ENCODE peak calls at places on chromosomes 4 and X, in four cellular contexts. H, W, F and P are unnamed samples. For H3K27me3 and H3K36me3, the result is how much of the 10 kb centered on the place peaks cover.

GRCh38 chr4:41297832-41298231 is 41.1 kb downstream of the UCHL1 start:
- DNase-seq in H (no peak), W (no peak), F (no peak), P (no peak)

GRCh38 chr4:45155081-45155777 is 428.9 kb upstream of the GNPDA2 start:
- DNase-seq in H (peak), W (no peak), F (no peak), P (no peak)

GRCh38 chrX:39835776-39836175 is 262.0 kb downstream of the BCOR start:
- DNase-seq in H (no peak), W (no peak), F (no peak), P (no peak)

GRCh38 chr4:39626261-39626660 is 12.4 kb downstream of the SMIM14 start:
- DNase-seq in H (no peak), W (no peak), F (no peak), P (no peak)

GRCh38 chr4:36587909-36588472 is 306.6 kb downstream of the DTHD1 start:
- DNase-seq in H (no peak), W (no peak), F (no peak), P (no peak)

GRCh38 chr4:158411180-158411721 is 110.4 kb upstream of the RXFP1 start:
- DNase-seq in H (no peak), W (no peak), F (no peak), P (no peak)

GRCh38 chr4:114780205-114780604 is 181.6 kb downstream of the UGT8 start:
- DNase-seq in H (peak), W (no peak), F (no peak), P (no peak)

GRCh38 chr4:182653596-182653995 is 263.6 kb downstream of the DCTD start:
- DNase-seq in H (peak), W (no peak), F (no peak), P (no peak)

GRCh38 chr4:111228396-111228795 is 605.5 kb upstream of the PITX2 start:
- DNase-seq in H (peak), W (no peak), F (no peak), P (no peak)

GRCh38 chr4:153655928-153656327 is 28.2 kb upstream of the TLR2 start:
- DNase-seq in H (peak), W (no peak), F (no peak), P (no peak)

GRCh38 chrX:38277802-38278201 is 49.5 kb downstream of the RPGR start:
- DNase-seq in H (no peak), W (no peak), F (no peak), P (no peak)

GRCh38 chr4:173194175-173194574 is 25.6 kb downstream of the GALNT7 start:
- DNase-seq in H (no peak), W (no peak), F (no peak), P (no peak)

GRCh38 chr4:8688041-8688907 is 95.7 kb downstream of the CPZ start:
- DNase-seq in H (no peak), W (no peak), F (no peak), P (no peak)

GRCh38 chr4:83297548-83298260 is 13.1 kb upstream of the COQ2 start:
- DNase-seq in H (no peak), W (no peak), F (no peak), P (no peak)

GRCh38 chr4:6674500-6675149 is 19.1 kb upstream of the S100P start:
- DNase-seq in H (peak), W (peak), F (peak), P (no peak)

GRCh38 chr4:7813674-7814073 is 126.0 kb downstream of the AFAP1 start:
- DNase-seq in H (peak), W (no peak), F (no peak), P (no peak)

GRCh38 chrX:14496674-14497073 is 32.7 kb upstream of the GLRA2 start:
- DNase-seq in H (no peak), W (no peak), F (no peak), P (no peak)
- H3K27me3 ChIP-seq in H (under half), W (under half), F (under half), P (under half)

DNA sequence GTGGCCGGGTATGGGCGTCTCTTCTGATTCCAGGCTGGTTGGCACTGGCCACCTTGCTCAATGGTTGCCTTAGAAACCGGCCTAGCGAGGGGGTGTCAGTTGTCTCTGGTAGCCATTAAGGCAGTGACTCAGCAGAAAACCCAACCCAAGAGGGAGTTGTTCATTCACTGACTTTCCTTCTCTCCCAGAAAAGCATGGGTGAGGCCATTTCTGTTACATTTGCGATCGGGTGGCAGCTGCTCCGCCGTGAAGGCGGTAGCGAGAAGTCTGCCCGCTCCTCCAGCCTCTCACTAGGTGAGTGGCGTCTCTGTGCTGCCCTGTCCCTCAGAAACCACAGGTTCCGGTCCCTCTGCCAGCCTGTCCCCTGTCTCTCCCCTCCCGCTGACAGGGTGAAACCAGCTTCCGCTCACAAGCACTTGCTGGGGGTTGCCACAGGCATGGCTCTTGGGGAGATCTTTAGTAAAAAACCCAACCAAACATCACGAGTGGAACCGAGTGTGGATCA is 17.4 kb downstream of the IRAK1 start:
- DNase-seq in H (peak), W (peak), F (peak), P (no peak)
- H3K36me3 ChIP-seq in H (under half), W (under half), F (under half), P (under half)

DNA sequence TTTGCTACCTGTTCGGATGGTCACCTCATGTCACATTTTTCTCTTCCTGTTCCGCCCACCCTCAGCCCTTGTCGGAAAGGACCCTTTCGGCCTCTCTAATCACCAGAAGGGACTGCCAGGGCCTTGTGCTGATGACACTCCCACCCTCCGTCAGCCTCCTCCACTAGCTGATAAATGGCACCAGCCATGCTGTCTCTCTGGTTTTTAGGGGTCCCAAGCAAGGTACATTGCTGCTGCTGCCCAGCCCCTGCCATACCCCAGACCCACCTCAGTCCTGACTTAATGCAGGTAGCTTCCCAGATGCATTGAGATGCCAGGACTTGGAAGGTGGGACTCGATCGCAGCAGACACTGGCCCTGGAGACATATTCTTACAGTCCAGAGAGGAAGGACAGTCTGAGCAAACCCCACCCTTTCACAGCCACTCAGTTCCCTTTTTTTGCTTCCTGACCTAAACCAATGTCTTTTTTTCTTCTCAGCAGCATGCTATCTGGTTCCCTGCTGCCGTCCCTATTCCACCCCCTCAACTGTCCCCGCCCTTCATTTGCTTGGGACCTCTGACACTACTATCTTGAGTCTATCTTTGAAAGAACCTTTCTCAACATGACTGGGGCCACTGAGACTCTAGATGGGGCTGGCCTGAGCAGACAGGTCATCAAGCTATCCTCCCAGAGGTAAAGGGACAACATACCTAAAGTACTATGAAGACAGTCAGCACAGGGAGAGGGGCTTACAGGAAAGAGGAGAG is at the start of gene BTK:
- DNase-seq in H (no peak), W (no peak), F (no peak), P (no peak)
- H3K27ac ChIP-seq in H (no peak), W (no peak), F (no peak), P (no peak)

GRCh38 chr4:78800965-78801364 is 24.8 kb downstream of the BMP2K start:
- DNase-seq in H (no peak), W (no peak), F (no peak), P (no peak)
- H3K27me3 ChIP-seq in H (under half), W (under half), F (under half), P (under half)

GRCh38 chr4:895596-895995 is 36.5 kb downstream of the GAK start:
- DNase-seq in H (no peak), W (no peak), F (no peak), P (no peak)

GRCh38 chr4:893995-894705 is 38.0 kb downstream of the GAK start:
- DNase-seq in H (no peak), W (no peak), F (no peak), P (no peak)

GRCh38 chr4:891747-892146 is 40.4 kb downstream of the GAK start:
- DNase-seq in H (no peak), W (no peak), F (no peak), P (no peak)

GRCh38 chr4:892780-893179 is 39.3 kb downstream of the GAK start:
- DNase-seq in H (no peak), W (no peak), F (no peak), P (no peak)

DNA sequence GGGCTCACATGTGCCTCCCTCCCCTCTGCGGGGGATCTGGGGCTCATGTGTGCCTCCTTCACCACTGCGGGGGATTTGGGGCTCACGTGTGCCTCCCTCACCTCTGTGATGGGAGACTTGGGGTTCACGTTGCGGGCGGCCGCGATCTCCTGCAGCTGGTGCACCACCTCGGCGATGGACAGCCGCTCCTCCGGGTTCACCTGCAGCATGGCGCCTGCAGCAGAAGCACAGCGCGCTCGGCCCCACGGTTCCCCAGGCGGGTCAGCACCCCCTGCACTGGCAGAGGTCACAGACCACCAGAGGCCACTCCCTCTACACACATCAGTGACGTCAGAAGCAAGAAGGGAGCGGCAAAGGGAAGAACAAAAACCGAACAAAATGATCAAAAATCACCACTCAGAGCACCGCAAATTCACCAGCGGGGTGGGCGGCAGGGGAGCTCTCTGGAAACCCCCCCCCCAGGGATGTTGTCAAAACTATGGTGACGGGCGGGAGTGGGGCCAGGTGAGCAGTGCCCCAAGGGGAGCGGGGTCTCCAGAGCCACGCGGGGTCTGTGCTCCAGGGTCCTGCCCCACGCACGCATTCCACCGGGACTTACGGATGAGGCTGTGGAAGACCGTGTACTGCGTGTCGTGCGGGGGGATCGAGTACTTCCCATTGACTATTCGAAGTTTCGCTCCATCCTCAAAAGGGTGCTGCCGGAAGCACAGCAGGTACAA is 38.7 kb downstream of the GAK start:
- DNase-seq in H (no peak), W (no peak), F (no peak), P (no peak)
- H3K36me3 ChIP-seq in H (under half), W (half or more), F (under half), P (half or more)

GRCh38 chr4:76074995-76075600 is 589 bp downstream of the ART3 start:
- DNase-seq in H (no peak), W (no peak), F (no peak), P (no peak)

GRCh38 chr4:76067652-76068286 is 6.7 kb upstream of the ART3 start:
- DNase-seq in H (peak), W (peak), F (peak), P (no peak)

GRCh38 chr4:76074468-76074867 is at the start of gene ART3:
- DNase-seq in H (no peak), W (no peak), F (no peak), P (no peak)

GRCh38 chr4:76078033-76078613 is 3.6 kb downstream of the ART3 start:
- DNase-seq in H (no peak), W (no peak), F (no peak), P (no peak)

GRCh38 chr4:76072760-76073159 is 1.7 kb upstream of the ART3 start:
- DNase-seq in H (no peak), W (no peak), F (no peak), P (no peak)
- H3K27ac ChIP-seq in H (no peak), W (no peak), F (no peak), P (no peak)

GRCh38 chr4:46388860-46389259 is 1.1 kb downstream of the GABRA2 start:
- DNase-seq in H (no peak), W (no peak), F (no peak), P (no peak)

GRCh38 chr4:46390353-46391058 is 578 bp upstream of the GABRA2 start:
- DNase-seq in H (no peak), W (no peak), F (no peak), P (no peak)

GRCh38 chr4:46392421-46392820 is 2.5 kb upstream of the GABRA2 start:
- DNase-seq in H (no peak), W (no peak), F (no peak), P (no peak)

GRCh38 chr4:46389301-46389761 is 597 bp downstream of the GABRA2 start:
- DNase-seq in H (no peak), W (no peak), F (no peak), P (no peak)

DNA sequence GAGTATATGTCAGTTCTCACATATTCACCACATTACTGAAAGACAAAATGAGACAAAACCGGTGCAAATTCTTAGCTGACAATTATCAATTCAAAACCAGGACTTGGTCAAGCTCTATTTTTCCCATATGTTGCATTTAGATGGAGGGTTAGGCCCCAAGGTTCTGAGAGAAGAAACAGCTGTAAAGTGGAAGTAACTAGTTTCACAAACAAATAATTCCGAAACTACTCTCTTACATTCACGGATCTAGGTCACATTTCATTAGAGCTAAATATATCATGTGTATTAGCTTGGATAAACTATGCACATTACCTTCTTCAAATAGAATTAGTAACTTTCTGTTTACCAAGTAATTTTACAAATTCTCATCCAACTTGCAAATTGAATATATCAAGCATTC is 3.7 kb upstream of the GABRA2 start:
- DNase-seq in H (no peak), W (no peak), F (no peak), P (no peak)
- H3K27me3 ChIP-seq in H (under half), W (under half), F (under half), P (under half)

GRCh38 chr4:139540637-139541036 is 15.4 kb downstream of the SETD7 start:
- DNase-seq in H (peak), W (no peak), F (no peak), P (no peak)
- H3K36me3 ChIP-seq in H (under half), W (under half), F (under half), P (under half)

DNA sequence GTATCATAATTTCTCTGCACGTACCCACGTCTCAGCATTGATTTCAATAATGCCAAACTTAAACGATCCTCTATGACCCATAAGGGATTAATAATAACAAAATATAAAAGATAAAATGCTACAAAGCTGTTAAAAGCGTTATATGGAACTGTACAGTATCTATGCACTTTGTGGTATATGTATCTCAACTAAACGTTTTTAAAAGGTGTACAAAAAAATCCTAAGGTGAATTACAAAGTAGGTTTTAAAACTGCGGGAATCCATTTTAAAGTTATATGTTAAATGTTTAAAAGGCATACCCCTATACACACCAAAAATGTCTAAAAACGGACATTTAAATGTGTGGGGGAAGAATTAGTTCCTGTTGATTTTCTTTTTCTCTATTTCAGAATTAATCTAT is 860 bp downstream of the ZNF182 start:
- DNase-seq in H (no peak), W (no peak), F (no peak), P (no peak)
- H3K27ac ChIP-seq in H (no peak), W (no peak), F (peak), P (peak)

DNA sequence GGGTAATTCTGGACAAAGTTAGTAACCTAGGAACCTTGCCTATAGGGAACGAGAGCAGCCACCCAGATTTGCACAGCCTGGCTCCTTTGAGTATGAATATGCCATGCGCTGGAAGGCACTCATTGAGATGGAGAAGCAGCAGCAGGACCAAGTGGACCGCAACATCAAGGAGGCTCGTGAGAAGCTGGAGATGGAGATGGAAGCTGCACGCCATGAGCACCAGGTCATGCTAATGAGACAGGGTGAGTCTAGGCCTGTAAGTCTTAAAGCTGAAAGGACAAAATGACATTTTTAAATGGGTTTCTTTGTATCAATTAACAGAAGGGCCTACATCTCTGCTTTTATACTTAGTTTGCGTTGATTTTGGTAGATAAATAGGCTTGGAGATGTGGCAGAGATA is 4.7 kb upstream of the ITGB1BP2 start:
- DNase-seq in H (no peak), W (no peak), F (no peak), P (no peak)
- H3K27me3 ChIP-seq in H (under half), W (under half), F (under half), P (under half)